ENCODE peak calls at places on chromosomes 4 and X, in five cellular contexts. P, L, W, N and O are unnamed samples.

GRCh38 chr4:7444314-7444713 is 9.6 kb upstream of the PSAPL1 start:
- DNase-seq in P (no peak), L (no peak), W (no peak), N (no peak), O (no peak)

GRCh38 chr4:48254381-48255072 is 15.1 kb downstream of the TEC start:
- DNase-seq in P (no peak), L (peak), W (no peak), N (no peak), O (no peak)

GRCh38 chr4:1851160-1851559 is 4.8 kb downstream of the LETM1 start:
- DNase-seq in P (no peak), L (no peak), W (no peak), N (no peak), O (no peak)

GRCh38 chr4:142944565-142944964 is 98.5 kb upstream of the INPP4B start:
- DNase-seq in P (no peak), L (no peak), W (no peak), N (no peak), O (no peak)

GRCh38 chrX:1502853-1503252 is 34.1 kb downstream of the P2RY8 start:
- DNase-seq in P (no peak), L (no peak), W (no peak), N (no peak), O (no peak)

GRCh38 chrX:110021180-110022022 is 18.5 kb downstream of the TMEM164 start:
- DNase-seq in P (peak), L (peak), W (no peak), N (no peak), O (no peak)

GRCh38 chrX:20355187-20355586 is 88.5 kb upstream of the RPS6KA3 start:
- DNase-seq in P (no peak), L (no peak), W (no peak), N (no peak), O (no peak)

GRCh38 chr4:86032476-86033022 is 327.3 kb downstream of the MAPK10 start:
- DNase-seq in P (peak), L (peak), W (no peak), N (no peak), O (peak)

GRCh38 chrX:50161143-50161542 is 39.7 kb downstream of the AKAP4 start:
- DNase-seq in P (peak), L (peak), W (no peak), N (no peak), O (no peak)

GRCh38 chr4:112759313-112759712 is 122.4 kb downstream of the LARP7 start:
- DNase-seq in P (no peak), L (no peak), W (no peak), N (no peak), O (no peak)

GRCh38 chr4:169383724-169384123 is 113.0 kb upstream of the SH3RF1 start:
- DNase-seq in P (peak), L (peak), W (no peak), N (no peak), O (peak)

GRCh38 chr4:137519406-137519805 is 12.9 kb downstream of the PCDH18 start:
- DNase-seq in P (no peak), L (peak), W (no peak), N (no peak), O (no peak)

GRCh38 chrX:48854898-48855297 is 19.5 kb upstream of the PCSK1N start:
- DNase-seq in P (peak), L (no peak), W (no peak), N (no peak), O (peak)

GRCh38 chr4:82561745-82562552 is at the start of gene TMEM150C:
- DNase-seq in P (peak), L (no peak), W (peak), N (peak), O (peak)

GRCh38 chr4:161714022-161714751 is 449.6 kb downstream of the FSTL5 start:
- DNase-seq in P (peak), L (peak), W (no peak), N (peak), O (no peak)

GRCh38 chr4:27791640-27792039 is 931.0 kb downstream of the STIM2 start:
- DNase-seq in P (peak), L (peak), W (no peak), N (no peak), O (no peak)

GRCh38 chr4:52588771-52589591 is 70.1 kb downstream of the USP46 start:
- DNase-seq in P (peak), L (peak), W (no peak), N (no peak), O (no peak)

GRCh38 chrX:30215357-30215843 is at the start of gene MAGEB2:
- DNase-seq in P (no peak), L (no peak), W (no peak), N (no peak), O (no peak)

DNA sequence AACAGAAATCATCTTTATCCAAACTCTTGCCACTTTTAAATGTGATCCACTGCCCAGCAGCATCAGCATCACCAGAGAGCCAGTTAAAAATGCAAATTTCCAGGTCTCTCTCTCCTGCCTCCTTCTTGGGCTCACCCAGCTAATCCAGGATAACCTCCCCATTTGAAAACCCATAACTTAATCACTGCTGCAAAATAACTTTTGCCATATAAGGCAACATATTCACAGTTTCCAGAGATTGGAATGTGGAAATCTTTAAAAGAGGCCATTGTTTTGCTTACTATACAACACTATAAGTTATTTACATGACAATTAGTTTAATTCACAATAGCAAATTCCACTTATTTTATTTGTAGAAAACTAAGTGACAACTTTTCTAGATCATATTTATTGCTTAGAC is 4.8 kb upstream of the EXOSC9 start:
- DNase-seq in P (no peak), L (no peak), W (no peak), N (no peak), O (no peak)
- H2AFZ ChIP-seq in P (no peak), L (no peak), W (no peak), N (peak), O (no peak)

DNA sequence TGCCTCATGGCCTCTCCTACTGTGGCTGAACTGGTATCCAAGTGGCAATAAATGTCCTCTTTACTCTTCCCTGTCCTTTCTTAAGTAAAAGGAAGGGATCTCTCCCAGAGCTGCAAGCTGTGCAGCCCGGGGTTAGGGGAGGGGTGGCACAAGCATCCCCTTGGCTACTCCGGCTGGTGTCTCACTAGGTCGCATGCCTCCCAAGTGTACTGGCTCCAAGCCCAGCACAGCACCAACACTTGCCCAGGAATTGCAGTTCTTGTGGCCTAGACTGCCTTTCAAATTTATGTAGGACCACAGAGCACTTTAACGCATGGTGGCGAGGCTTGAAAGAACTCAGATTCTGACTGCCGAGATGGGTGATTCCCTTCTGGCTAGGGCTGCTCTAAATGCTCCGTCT is 44.8 kb upstream of the MED14 start:
- DNase-seq in P (no peak), L (no peak), W (no peak), N (no peak), O (no peak)
- H3K14ac ChIP-seq in P (no peak), L (no peak), W (no peak), N (no peak), O (no peak)

DNA sequence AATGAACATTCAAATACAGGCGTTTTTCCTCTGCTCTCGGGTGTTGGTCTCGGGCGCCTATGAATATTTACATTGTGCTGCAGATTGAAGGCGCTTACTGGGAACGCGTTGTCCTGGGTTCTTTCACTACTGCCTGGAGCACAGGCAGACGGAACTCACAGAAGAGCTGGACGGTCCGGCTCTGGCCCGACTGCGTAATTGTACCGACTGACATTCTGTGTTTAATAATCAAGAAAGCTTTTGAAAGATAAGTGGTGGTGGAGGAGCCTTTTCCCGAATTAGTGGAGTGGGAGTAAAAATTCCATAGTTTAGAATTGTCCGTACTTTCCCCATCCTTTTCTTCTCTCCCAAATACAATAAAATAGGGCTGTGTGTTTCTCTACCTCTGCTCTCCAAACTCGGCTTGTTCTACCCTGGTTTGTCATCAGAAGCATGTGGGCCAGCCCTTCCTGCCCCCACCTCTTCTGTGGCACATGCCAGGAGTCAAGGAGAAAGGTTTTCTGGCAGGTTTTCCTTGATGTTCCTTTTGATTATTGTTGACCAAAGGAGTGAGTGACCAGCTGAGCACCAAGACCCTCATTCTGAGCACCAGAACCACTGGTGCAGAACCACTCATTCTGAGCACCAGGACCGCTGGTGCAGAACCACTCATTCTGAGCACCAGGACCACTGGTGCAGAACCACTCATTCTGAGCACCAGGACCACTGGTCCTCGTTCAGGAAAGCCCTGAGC is 2.3 kb downstream of the FHDC1 start:
- DNase-seq in P (no peak), L (no peak), W (no peak), N (no peak), O (no peak)
- H3K4me3 ChIP-seq in P (no peak), L (peak), W (peak), N (peak), O (no peak)

GRCh38 chrX:131741103-131741581 is 197.3 kb downstream of the OR13H1 start:
- DNase-seq in P (no peak), L (peak), W (no peak), N (no peak), O (peak)

GRCh38 chrX:131747173-131747572 is 203.3 kb downstream of the OR13H1 start:
- DNase-seq in P (no peak), L (peak), W (no peak), N (no peak), O (peak)

GRCh38 chrX:131745942-131746489 is 202.1 kb downstream of the OR13H1 start:
- DNase-seq in P (no peak), L (no peak), W (no peak), N (no peak), O (no peak)

GRCh38 chrX:131746491-131746968 is 202.7 kb downstream of the OR13H1 start:
- DNase-seq in P (no peak), L (peak), W (no peak), N (no peak), O (peak)
- H2AFZ ChIP-seq in P (no peak), L (peak), W (no peak), N (peak), O (no peak)

GRCh38 chrX:18984381-18985185 is 669 bp upstream of the PHKA2 start:
- DNase-seq in P (peak), L (peak), W (peak), N (peak), O (peak)
- H3K14ac ChIP-seq in P (peak), L (peak), W (no peak), N (no peak), O (peak)

DNA sequence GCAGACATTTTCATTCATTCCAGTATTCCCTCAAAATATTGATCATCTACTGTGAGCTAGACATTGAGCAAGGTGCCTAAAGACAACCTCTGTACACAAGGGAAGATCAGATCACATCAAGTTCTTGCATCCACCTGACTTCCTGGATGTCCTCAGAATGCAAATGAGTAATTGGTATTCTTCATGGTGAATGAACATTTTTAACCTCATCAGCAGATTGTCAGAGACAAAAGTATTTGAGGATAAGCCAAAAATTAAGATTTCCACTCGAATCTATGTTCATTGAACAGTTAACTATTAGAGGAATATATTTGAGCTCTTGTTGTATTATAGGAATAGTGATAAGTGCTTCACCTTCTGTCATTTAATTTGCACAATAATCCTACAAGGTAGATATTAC is 1.3 kb downstream of the SMARCAD1 start:
- DNase-seq in P (no peak), L (no peak), W (no peak), N (no peak), O (no peak)
- H3K4me3 ChIP-seq in P (no peak), L (peak), W (peak), N (no peak), O (no peak)

GRCh38 chr4:63708661-63709060 is 700.6 kb downstream of the TECRL start:
- DNase-seq in P (no peak), L (no peak), W (no peak), N (no peak), O (no peak)
- H2AFZ ChIP-seq in P (no peak), L (no peak), W (no peak), N (no peak), O (no peak)

DNA sequence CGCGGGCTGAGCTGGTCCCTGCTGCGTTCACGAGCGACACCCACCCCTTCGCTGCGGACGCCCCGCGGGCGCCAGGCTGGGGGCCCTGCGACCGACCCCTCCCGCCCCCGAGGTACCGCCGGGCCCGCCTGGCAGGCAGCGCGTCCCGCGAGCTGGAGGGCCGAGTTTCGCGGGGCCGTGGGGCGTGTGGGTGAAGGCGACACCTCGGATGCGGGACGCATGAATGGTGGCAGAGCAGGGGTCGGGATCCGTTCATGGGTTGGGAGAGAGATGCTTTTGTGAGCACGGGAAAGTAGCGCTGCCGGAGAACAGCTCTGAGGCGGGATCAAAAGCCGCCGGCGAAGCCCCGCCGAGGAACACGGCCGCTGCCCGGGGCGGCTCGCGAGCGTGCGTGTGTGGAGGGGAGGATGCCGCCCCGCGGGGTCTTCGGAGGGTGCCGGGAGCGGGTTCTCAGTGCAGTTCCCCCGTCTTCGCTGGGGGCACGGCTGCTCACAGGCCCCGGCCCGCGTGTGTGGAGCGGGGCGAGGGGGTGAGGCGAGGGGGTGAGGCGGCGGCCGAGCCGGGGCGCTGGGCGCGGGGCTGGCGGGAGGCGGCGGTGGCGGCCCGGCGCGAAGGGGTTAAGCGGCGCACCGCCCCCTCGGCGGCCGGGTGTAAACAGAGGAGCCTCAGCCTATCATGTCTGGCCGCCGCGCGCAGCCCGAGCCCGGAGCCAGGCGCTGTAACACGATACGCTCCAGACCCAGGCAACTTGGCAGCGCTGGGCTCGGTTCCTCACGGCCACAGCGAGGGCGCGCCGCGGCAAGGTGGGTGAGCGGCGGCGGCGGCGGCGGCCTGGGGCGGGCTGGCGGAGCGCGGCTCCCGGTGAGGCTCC is 205.3 kb downstream of the TENM3 start:
- DNase-seq in P (peak), L (peak), W (peak), N (peak), O (peak)
- H3K14ac ChIP-seq in P (no peak), L (no peak), W (no peak), N (peak), O (peak)

GRCh38 chrX:10242036-10242435 is 85.3 kb downstream of the CLCN4 start:
- DNase-seq in P (no peak), L (no peak), W (no peak), N (no peak), O (no peak)

GRCh38 chrX:10243056-10243455 is 86.3 kb downstream of the CLCN4 start:
- DNase-seq in P (no peak), L (no peak), W (no peak), N (no peak), O (no peak)

GRCh38 chrX:10245219-10245618 is 88.4 kb downstream of the CLCN4 start:
- DNase-seq in P (no peak), L (no peak), W (no peak), N (no peak), O (no peak)

GRCh38 chrX:10246846-10247245 is 90.1 kb downstream of the CLCN4 start:
- DNase-seq in P (no peak), L (no peak), W (no peak), N (no peak), O (no peak)

DNA sequence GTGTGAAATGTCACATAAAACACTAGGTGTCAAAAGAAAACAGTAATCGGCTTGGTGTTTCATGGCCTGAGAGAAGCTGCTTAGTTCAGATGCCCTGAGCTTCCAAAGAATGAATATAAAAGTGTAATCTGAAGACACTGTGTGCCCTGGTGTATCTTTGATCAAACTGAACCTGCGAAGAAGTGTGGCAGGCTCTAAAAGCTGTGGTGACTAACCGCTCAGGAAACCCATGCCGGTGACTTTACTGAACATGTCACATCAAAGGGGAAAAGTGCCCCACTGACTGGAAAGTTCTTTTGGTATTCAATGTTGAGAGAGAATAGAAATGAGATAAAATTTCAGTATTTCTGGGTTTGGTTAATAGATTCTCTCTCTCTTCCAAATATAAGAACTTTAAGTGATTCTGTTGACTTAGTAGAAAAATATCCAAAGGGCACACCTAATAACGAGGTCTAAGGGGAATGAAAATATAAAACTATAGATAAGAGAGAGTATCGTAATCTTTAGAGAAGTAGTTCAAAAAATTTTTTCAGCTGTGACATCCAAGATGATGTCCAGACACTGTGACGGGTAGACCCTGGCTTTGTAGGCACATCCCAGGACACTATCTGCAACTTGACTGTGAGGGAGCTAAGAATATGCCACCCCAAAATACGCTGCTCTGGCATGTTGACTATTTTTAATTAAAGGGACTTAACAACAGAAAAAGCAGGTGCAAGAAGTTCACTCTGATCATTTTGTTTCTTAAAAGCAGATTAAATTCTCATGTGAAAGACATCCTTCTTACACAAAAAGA is 89.3 kb downstream of the CLCN4 start:
- DNase-seq in P (no peak), L (no peak), W (no peak), N (no peak), O (no peak)
- H3K4me3 ChIP-seq in P (no peak), L (no peak), W (no peak), N (no peak), O (no peak)